ENCODE peak calls at places on chromosome 22, in ten cellular contexts. B is stimulated activated CD8-positive, alpha-beta memory T cell treated with anti-CD3 and anti-CD28 coated beads, Interleukin-15, amount 100 ng/mL, for 48 hours; N is MCF 10A; C is endodermal cell; V is GDM1; T is stimulated activated effector memory CD8-positive, alpha-beta T cell treated with anti-CD3 and anti-CD28 coated beads, Interleukin-12 subunit alpha, Interleukin-12 subunit beta, amount 100 ng/mL, for 72 hours; E is naive B cell; S is GM19239; H is hypothalamus; O is stimulated activated CD4-positive, alpha-beta T cell treated with anti-CD3 and anti-CD28 coated beads, Interleukin-4, amount 100 ng/mL, for 48 hours. K is an unnamed sample.

GRCh38 chr22:25027552-25027951 is 75.0 kb downstream of the KIAA1671 start:
- DNase-seq in N (peak; percentile 40), B (no peak), O (no peak), H (no peak), S (no peak), T (no peak), C (no peak), E (no peak), V (no peak), K (no peak)

GRCh38 chr22:38735126-38735464 is 20.7 kb downstream of the SUN2 start:
- DNase-seq in T (no peak), N (no peak), O (no peak), B (no peak), C (no peak), H (no peak), E (no peak), S (no peak), V (no peak), K (no peak)

GRCh38 chr22:40310081-40310770 is 36.1 kb upstream of the ADSL start:
- DNase-seq in V (no peak), S (no peak), C (peak; percentile 27), E (no peak), N (no peak), B (no peak), O (no peak), H (no peak), T (no peak), K (no peak)

GRCh38 chr22:20881231-20881630 is 22.4 kb downstream of the SNAP29 start:
- DNase-seq in B (no peak), N (no peak), T (no peak), C (no peak), H (no peak), E (no peak), S (no peak), V (no peak), O (no peak), K (no peak)

GRCh38 chr22:19291218-19291579 is 320 bp downstream of the CLTCL1 start:
- DNase-seq in B (no peak), C (peak; percentile 74), S (no peak), T (peak; percentile 26), O (peak; percentile 8), E (no peak), H (no peak), N (peak; percentile 9), V (no peak), K (peak; percentile 65)

GRCh38 chr22:33382427-33382826 is 324.2 kb upstream of the SYN3 start:
- DNase-seq in V (no peak), N (no peak), H (no peak), B (no peak), S (no peak), T (no peak), E (no peak), O (no peak), C (no peak), K (no peak)

GRCh38 chr22:44588348-44588747 is 90.3 kb upstream of the RTL6 start:
- DNase-seq in S (no peak), T (no peak), O (no peak), H (no peak), C (no peak), B (no peak), N (no peak), V (no peak), E (no peak), K (no peak)

GRCh38 chr22:43923631-43924548 is at the start of gene PNPLA3:
- DNase-seq in N (peak; percentile 90), C (peak; percentile 99), O (peak; percentile 74), H (peak; percentile 72), T (peak; percentile 61), E (peak; percentile 52), S (peak; percentile 66), B (peak; percentile 67), V (peak; percentile 69), K (peak; percentile 96)

GRCh38 chr22:27748355-27749168 is 53.0 kb downstream of the MN1 start:
- DNase-seq in V (no peak), B (no peak), H (no peak), S (no peak), E (no peak), C (peak; percentile 89), T (no peak), O (no peak), N (peak; percentile 82), K (no peak)

GRCh38 chr22:45878901-45879551 is 97.9 kb downstream of the WNT7B start:
- DNase-seq in E (no peak), V (no peak), S (no peak), B (no peak), C (peak; percentile 62), O (no peak), N (no peak), T (no peak), H (no peak), K (no peak)

GRCh38 chr22:48482771-48483170 is 1344.9 kb downstream of the BRD1 start:
- DNase-seq in C (no peak), T (no peak), S (no peak), B (no peak), H (no peak), O (no peak), E (no peak), V (no peak), N (no peak), K (no peak)

GRCh38 chr22:17920145-17920605 is 104.2 kb downstream of the MICAL3 start:
- DNase-seq in E (peak; percentile 20), N (peak; percentile 51), T (no peak), C (peak; percentile 88), O (no peak), H (no peak), V (no peak), S (no peak), B (no peak), K (peak; percentile 38)

GRCh38 chr22:27775698-27776409 is 25.7 kb downstream of the MN1 start:
- DNase-seq in S (no peak), H (no peak), E (no peak), O (no peak), N (no peak), C (peak; percentile 73), V (peak; percentile 66), T (no peak), B (no peak), K (no peak)

GRCh38 chr22:50141891-50142363 is 28.6 kb upstream of the PANX2 start:
- DNase-seq in S (no peak), O (no peak), B (no peak), C (peak; percentile 72), E (no peak), N (no peak), V (no peak), T (no peak), H (no peak), K (no peak)

GRCh38 chr22:47044722-47045545 is 282.5 kb downstream of the TBC1D22A start:
- DNase-seq in N (no peak), O (no peak), T (no peak), S (no peak), V (no peak), H (no peak), C (no peak), B (no peak), E (no peak), K (no peak)

GRCh38 chr22:45991108-45991507 is 14.1 kb upstream of the WNT7B start:
- DNase-seq in C (no peak), S (no peak), O (no peak), N (no peak), E (no peak), H (no peak), T (no peak), B (no peak), V (no peak), K (no peak)

GRCh38 chr22:41910050-41910598 is 4.8 kb downstream of the SHISA8 start:
- DNase-seq in H (no peak), B (no peak), C (peak; percentile 88), O (no peak), N (no peak), S (no peak), E (peak; percentile 28), T (no peak), V (no peak), K (no peak)

GRCh38 chr22:45451988-45452387 is 38.5 kb downstream of the RIBC2 start:
- DNase-seq in B (no peak), H (no peak), S (no peak), C (no peak), N (no peak), V (no peak), E (no peak), T (no peak), O (no peak), K (no peak)

GRCh38 chr22:49363526-49364230 is 464.0 kb downstream of the BRD1 start:
- DNase-seq in V (no peak), H (no peak), T (no peak), C (no peak), N (no peak), B (no peak), O (no peak), S (no peak), E (no peak), K (no peak)

GRCh38 chr22:39534591-39535301 is 2.2 kb upstream of the RPS19BP1 start:
- DNase-seq in E (peak; percentile 74), C (peak; percentile 98), V (peak; percentile 37), B (peak; percentile 63), N (peak; percentile 70), O (peak; percentile 76), H (peak; percentile 68), S (peak; percentile 82), T (peak; percentile 91), K (peak; percentile 90)

GRCh38 chr22:46547179-46547882 is 9.9 kb upstream of the CELSR1 start:
- DNase-seq in C (peak; percentile 59), T (no peak), E (no peak), O (no peak), V (no peak), H (no peak), N (peak; percentile 56), S (no peak), B (no peak), K (no peak)

GRCh38 chr22:17281026-17281809 is 62.0 kb upstream of the ADA2 start:
- DNase-seq in B (no peak), N (no peak), T (no peak), S (no peak), C (peak; percentile 30), H (no peak), E (no peak), V (no peak), O (no peak), K (no peak)